ENCODE peak calls at places on chromosome X, in eight cellular contexts. N is body of pancreas; S is aorta; Y is H9; B is mesendoderm; I is adipocyte; Z is effector memory CD4-positive, alpha-beta T cell; O is heart right ventricle. W is an unnamed sample.
A peak's percentile ranks its signal among the peaks of the same experiment; 100 is the strongest.

GRCh38 chrX:1455948-1456280 is 3.2 kb upstream of the ASMTL start:
- DNase-seq in O (no peak), S (no peak), Z (no peak), I (no peak), B (no peak), N (no peak), Y (peak; percentile 12), W (no peak)

GRCh38 chrX:24495700-24496099 is 30.6 kb downstream of the PDK3 start:
- DNase-seq in S (no peak), B (no peak), Z (no peak), Y (no peak), I (no peak), O (no peak), N (no peak), W (no peak)

GRCh38 chrX:20538974-20539373 is 272.3 kb upstream of the RPS6KA3 start:
- DNase-seq in Y (no peak), I (no peak), Z (no peak), N (no peak), O (no peak), S (no peak), B (no peak), W (no peak)

GRCh38 chrX:72238721-72239475 is at the start of gene ERCC6L:
- DNase-seq in I (peak; percentile 90), S (peak; percentile 95), Y (peak; percentile 92), N (peak; percentile 87), O (peak; percentile 89), Z (peak; percentile 78), B (peak; percentile 96), W (peak; percentile 77)

GRCh38 chrX:108590496-108590895 is 145.9 kb downstream of the IRS4 start:
- DNase-seq in Y (no peak), S (no peak), I (no peak), B (no peak), Z (no peak), O (no peak), N (no peak), W (no peak)

GRCh38 chrX:149497626-149498025 is 7.5 kb downstream of the IDS start:
- DNase-seq in O (no peak), Y (no peak), N (no peak), Z (no peak), B (no peak), S (no peak), I (peak; percentile 77), W (no peak)

GRCh38 chrX:15598031-15598430 is 2.7 kb downstream of the ACE2 start:
- DNase-seq in S (no peak), I (no peak), Z (no peak), B (peak; percentile 80), N (no peak), O (no peak), Y (no peak), W (no peak)

GRCh38 chrX:104310084-104310483 is 55.4 kb upstream of the ESX1 start:
- DNase-seq in O (no peak), I (peak; percentile 54), Z (no peak), Y (no peak), B (no peak), S (no peak), N (no peak), W (no peak)

GRCh38 chrX:22575161-22575845 is 302.6 kb downstream of the CBLL2 start:
- DNase-seq in B (no peak), O (no peak), N (no peak), Z (no peak), S (no peak), I (peak; percentile 5), Y (no peak), W (no peak)

GRCh38 chrX:134868766-134869495 is 121.9 kb upstream of the SMIM10 start:
- DNase-seq in S (no peak), Y (no peak), N (no peak), O (no peak), B (no peak), I (peak; percentile 39), Z (no peak), W (no peak)

GRCh38 chrX:69126642-69127041 is 38.6 kb downstream of the PJA1 start:
- DNase-seq in I (no peak), S (no peak), B (no peak), Z (no peak), Y (no peak), N (no peak), O (no peak), W (no peak)

GRCh38 chrX:104136241-104137019 is 20.4 kb downstream of the SLC25A53 start:
- DNase-seq in Y (peak; percentile 66), I (peak; percentile 94), Z (peak; percentile 45), O (no peak), N (peak; percentile 72), B (peak; percentile 81), S (no peak), W (peak; percentile 32)

GRCh38 chrX:13492286-13492685 is 77.1 kb upstream of the EGFL6 start:
- DNase-seq in N (no peak), S (no peak), Y (no peak), B (no peak), I (no peak), O (no peak), Z (no peak), W (no peak)

GRCh38 chrX:43493751-43494150 is 162.3 kb upstream of the MAOA start:
- DNase-seq in O (no peak), I (no peak), B (no peak), Z (no peak), Y (no peak), N (no peak), S (no peak), W (no peak)

GRCh38 chrX:148500428-148501120 is at the start of gene AFF2:
- DNase-seq in I (peak; percentile 35), S (peak; percentile 78), Y (peak; percentile 26), N (peak; percentile 12), Z (peak; percentile 17), B (peak; percentile 38), O (peak; percentile 16), W (peak; percentile 51)

GRCh38 chrX:136336623-136337022 is 35.9 kb downstream of the ADGRG4 start:
- DNase-seq in Y (no peak), I (no peak), B (peak; percentile 5), S (no peak), Z (no peak), N (no peak), O (no peak), W (no peak)

GRCh38 chrX:63421411-63421810 is 70.3 kb upstream of the SPIN4 start:
- DNase-seq in Z (no peak), B (no peak), O (no peak), Y (no peak), N (no peak), S (no peak), I (no peak), W (no peak)

GRCh38 chrX:94813541-94813940 is 1139.5 kb downstream of the FAM133A start:
- DNase-seq in S (no peak), Z (no peak), N (no peak), O (no peak), Y (no peak), I (no peak), B (no peak), W (no peak)
- H3K27me3 ChIP-seq in S (no peaks in the 10 kb centered on the region), Z (no peaks in the 10 kb centered on the region), N (no peaks in the 10 kb centered on the region), O (no peaks in the 10 kb centered on the region), Y (no peaks in the 10 kb centered on the region), I (peaks cover 6% of the 10 kb centered on the region), B (no peaks in the 10 kb centered on the region), W (no peaks in the 10 kb centered on the region)

GRCh38 chrX:40148439-40149285 is 50.9 kb upstream of the BCOR start:
- DNase-seq in O (no peak), Z (no peak), B (peak; percentile 45), S (no peak), Y (peak; percentile 56), I (no peak), N (no peak), W (no peak)

GRCh38 chrX:40145670-40146470 is 48.1 kb upstream of the BCOR start:
- DNase-seq in N (no peak), B (no peak), O (no peak), Z (no peak), S (no peak), I (peak; percentile 47), Y (no peak), W (no peak)

GRCh38 chrX:40146471-40147398 is 49.0 kb upstream of the BCOR start:
- DNase-seq in B (peak; percentile 64), O (peak; percentile 22), S (no peak), I (peak; percentile 66), N (peak; percentile 25), Z (no peak), Y (peak; percentile 74), W (peak; percentile 38)

GRCh38 chrX:40148189-40148438 is 50.4 kb upstream of the BCOR start:
- DNase-seq in Y (no peak), O (no peak), B (no peak), Z (no peak), N (no peak), S (no peak), I (no peak), W (no peak)

GRCh38 chrX:40147399-40148188 is 49.8 kb upstream of the BCOR start:
- DNase-seq in Z (no peak), B (peak; percentile 32), I (no peak), S (no peak), O (no peak), N (no peak), Y (peak; percentile 60), W (no peak)
- H3K27me3 ChIP-seq in Z (no peaks in the 10 kb centered on the region), B (peaks cover 3% of the 10 kb centered on the region), I (peaks cover 45% of the 10 kb centered on the region), S (no peaks in the 10 kb centered on the region), O (peaks cover 100% of the 10 kb centered on the region), N (no peaks in the 10 kb centered on the region), Y (peaks cover 62% of the 10 kb centered on the region), W (no peaks in the 10 kb centered on the region)

GRCh38 chrX:53494427-53494826 is 60.3 kb upstream of the HSD17B10 start:
- DNase-seq in B (peak; percentile 22), Y (no peak), N (no peak), O (no peak), S (no peak), I (peak; percentile 57), Z (no peak), W (no peak)
- H3K27me3 ChIP-seq in B (no peaks in the 10 kb centered on the region), Y (no peaks in the 10 kb centered on the region), N (no peaks in the 10 kb centered on the region), O (peaks cover 89% of the 10 kb centered on the region), S (no peaks in the 10 kb centered on the region), I (peaks cover 28% of the 10 kb centered on the region), Z (no peaks in the 10 kb centered on the region), W (no peaks in the 10 kb centered on the region)

DNA sequence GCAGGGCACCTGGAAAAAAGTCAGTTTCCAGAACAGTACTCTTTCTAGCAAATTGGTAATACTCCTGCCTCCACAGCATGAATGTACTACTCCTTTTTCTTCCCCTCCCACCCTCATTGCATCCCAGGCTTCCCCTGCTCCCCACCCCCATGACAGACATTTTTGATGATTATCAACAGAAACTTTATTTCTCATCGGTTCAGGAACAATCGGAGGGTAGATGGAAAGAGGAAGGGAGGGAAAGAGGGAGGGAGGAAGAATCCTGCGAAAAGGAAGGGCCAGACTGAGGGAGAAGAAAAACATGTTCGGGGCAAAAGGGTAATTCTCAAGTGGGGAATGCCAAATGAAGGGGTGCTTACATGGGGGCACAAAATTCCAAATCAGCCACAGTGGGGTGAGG is 705 bp upstream of the CXorf65 start:
- DNase-seq in B (no peak), S (peak; percentile 5), O (no peak), N (no peak), Y (no peak), I (no peak), Z (no peak), W (no peak)
- H3K27me3 ChIP-seq in B (no peaks in the 10 kb centered on the region), S (no peaks in the 10 kb centered on the region), O (peaks cover 8% of the 10 kb centered on the region), N (no peaks in the 10 kb centered on the region), Y (no peaks in the 10 kb centered on the region), I (peaks cover 43% of the 10 kb centered on the region), Z (no peaks in the 10 kb centered on the region), W (no peaks in the 10 kb centered on the region)

GRCh38 chrX:131081772-131082755 is 23.9 kb downstream of the ARHGAP36 start:
- DNase-seq in N (no peak), Y (peak; percentile 42), Z (no peak), I (no peak), O (no peak), B (no peak), S (no peak), W (no peak)
- H3K27me3 ChIP-seq in N (no peaks in the 10 kb centered on the region), Y (peaks cover 45% of the 10 kb centered on the region), Z (peaks cover 11% of the 10 kb centered on the region), I (peaks cover 77% of the 10 kb centered on the region), O (peaks cover 79% of the 10 kb centered on the region), B (peaks cover 20% of the 10 kb centered on the region), S (no peaks in the 10 kb centered on the region), W (no peaks in the 10 kb centered on the region)

W was measured in CD8-positive, alpha-beta T cell.